ENCODE peak calls at places on chromosomes 5 and 9, in six cellular contexts. One of them, this sample, is unnamed.

GRCh38 chr5:97243352-97243751 is 60.3 kb upstream of the RIOK2 start:
- DNase-seq in right cardiac atrium: no peak
- DNase-seq in GM23248: no peak
- DNase-seq in heart right ventricle: no peak
- DNase-seq in mesendoderm: peak
- DNase-seq in HCT116: no peak
- DNase-seq in this sample: no peak

GRCh38 chr5:131953969-131954368 is 8.5 kb upstream of the MEIKIN start:
- DNase-seq in GM23248: no peak
- DNase-seq in HCT116: no peak
- DNase-seq in heart right ventricle: no peak
- DNase-seq in mesendoderm: no peak
- DNase-seq in right cardiac atrium: no peak
- DNase-seq in this sample: no peak

GRCh38 chr9:109781541-109782197 is 1.7 kb downstream of the PALM2AKAP2 start:
- DNase-seq in right cardiac atrium: peak
- DNase-seq in heart right ventricle: peak
- DNase-seq in HCT116: no peak
- DNase-seq in GM23248: peak
- DNase-seq in mesendoderm: no peak
- DNase-seq in this sample: no peak

GRCh38 chr5:36878421-36879088 is 2.0 kb downstream of the NIPBL start:
- DNase-seq in HCT116: no peak
- DNase-seq in GM23248: peak
- DNase-seq in heart right ventricle: peak
- DNase-seq in right cardiac atrium: no peak
- DNase-seq in mesendoderm: peak
- DNase-seq in this sample: no peak

GRCh38 chr9:96524764-96525163 is 74.8 kb downstream of the HABP4 start:
- DNase-seq in mesendoderm: no peak
- DNase-seq in HCT116: no peak
- DNase-seq in GM23248: no peak
- DNase-seq in right cardiac atrium: no peak
- DNase-seq in heart right ventricle: no peak
- DNase-seq in this sample: no peak

GRCh38 chr9:131517761-131518190 is 13.3 kb downstream of the UCK1 start:
- DNase-seq in GM23248: no peak
- DNase-seq in right cardiac atrium: peak
- DNase-seq in HCT116: no peak
- DNase-seq in heart right ventricle: peak
- DNase-seq in mesendoderm: no peak
- DNase-seq in this sample: no peak

GRCh38 chr9:75935606-75936005 is 45.1 kb downstream of the PCSK5 start:
- DNase-seq in mesendoderm: no peak
- DNase-seq in heart right ventricle: no peak
- DNase-seq in GM23248: no peak
- DNase-seq in right cardiac atrium: no peak
- DNase-seq in HCT116: no peak
- DNase-seq in this sample: no peak

GRCh38 chr5:51389582-51390463 is 6.6 kb downstream of the ISL1 start:
- DNase-seq in mesendoderm: peak
- DNase-seq in heart right ventricle: no peak
- DNase-seq in right cardiac atrium: no peak
- DNase-seq in HCT116: no peak
- DNase-seq in GM23248: peak
- DNase-seq in this sample: no peak

GRCh38 chr9:27514551-27514950 is 9.5 kb upstream of the IFNK start:
- DNase-seq in mesendoderm: no peak
- DNase-seq in GM23248: no peak
- DNase-seq in HCT116: no peak
- DNase-seq in right cardiac atrium: no peak
- DNase-seq in heart right ventricle: peak
- DNase-seq in this sample: no peak

GRCh38 chr9:81874228-81874627 is 54.0 kb upstream of the SPATA31D4 start:
- DNase-seq in heart right ventricle: no peak
- DNase-seq in HCT116: no peak
- DNase-seq in GM23248: no peak
- DNase-seq in mesendoderm: no peak
- DNase-seq in right cardiac atrium: no peak
- DNase-seq in this sample: no peak

GRCh38 chr5:73299017-73299630 is 126.1 kb downstream of the TMEM174 start:
- DNase-seq in mesendoderm: peak
- DNase-seq in right cardiac atrium: no peak
- DNase-seq in HCT116: no peak
- DNase-seq in GM23248: peak
- DNase-seq in heart right ventricle: no peak
- DNase-seq in this sample: no peak

GRCh38 chr5:176371621-176372539 is 6.6 kb downstream of the ARL10 start:
- DNase-seq in right cardiac atrium: no peak
- DNase-seq in mesendoderm: no peak
- DNase-seq in HCT116: no peak
- DNase-seq in heart right ventricle: no peak
- DNase-seq in GM23248: no peak
- DNase-seq in this sample: no peak

GRCh38 chr9:135240871-135241311 is 153.4 kb downstream of the OLFM1 start:
- DNase-seq in HCT116: no peak
- DNase-seq in right cardiac atrium: peak
- DNase-seq in mesendoderm: no peak
- DNase-seq in GM23248: no peak
- DNase-seq in heart right ventricle: no peak
- DNase-seq in this sample: no peak

GRCh38 chr9:116278326-116278725 is 124.7 kb downstream of the PAPPA start:
- DNase-seq in mesendoderm: no peak
- DNase-seq in right cardiac atrium: no peak
- DNase-seq in heart right ventricle: no peak
- DNase-seq in GM23248: peak
- DNase-seq in HCT116: no peak
- DNase-seq in this sample: no peak

GRCh38 chr9:19998153-19998552 is 209.3 kb upstream of the SLC24A2 start:
- DNase-seq in right cardiac atrium: no peak
- DNase-seq in HCT116: peak
- DNase-seq in GM23248: peak
- DNase-seq in mesendoderm: peak
- DNase-seq in heart right ventricle: no peak
- DNase-seq in this sample: no peak

GRCh38 chr9:19720374-19720773 is 68.5 kb downstream of the SLC24A2 start:
- DNase-seq in heart right ventricle: peak
- DNase-seq in HCT116: no peak
- DNase-seq in right cardiac atrium: no peak
- DNase-seq in mesendoderm: peak
- DNase-seq in GM23248: peak
- DNase-seq in this sample: no peak

GRCh38 chr9:89361031-89361430 is 42.7 kb downstream of the SECISBP2 start:
- DNase-seq in mesendoderm: no peak
- DNase-seq in right cardiac atrium: no peak
- DNase-seq in heart right ventricle: no peak
- DNase-seq in GM23248: no peak
- DNase-seq in HCT116: no peak
- DNase-seq in this sample: no peak

GRCh38 chr5:66796306-66797292 is 200.4 kb downstream of the MAST4 start:
- DNase-seq in GM23248: peak
- DNase-seq in heart right ventricle: no peak
- DNase-seq in right cardiac atrium: no peak
- DNase-seq in HCT116: no peak
- DNase-seq in mesendoderm: peak
- DNase-seq in this sample: no peak
- H3K27ac ChIP-seq in GM23248: no peak
- H3K27ac ChIP-seq in heart right ventricle: no peak
- H3K27ac ChIP-seq in right cardiac atrium: no peak
- H3K27ac ChIP-seq in HCT116: no peak
- H3K27ac ChIP-seq in mesendoderm: no peak
- H3K27ac ChIP-seq in this sample: no peak

DNA sequence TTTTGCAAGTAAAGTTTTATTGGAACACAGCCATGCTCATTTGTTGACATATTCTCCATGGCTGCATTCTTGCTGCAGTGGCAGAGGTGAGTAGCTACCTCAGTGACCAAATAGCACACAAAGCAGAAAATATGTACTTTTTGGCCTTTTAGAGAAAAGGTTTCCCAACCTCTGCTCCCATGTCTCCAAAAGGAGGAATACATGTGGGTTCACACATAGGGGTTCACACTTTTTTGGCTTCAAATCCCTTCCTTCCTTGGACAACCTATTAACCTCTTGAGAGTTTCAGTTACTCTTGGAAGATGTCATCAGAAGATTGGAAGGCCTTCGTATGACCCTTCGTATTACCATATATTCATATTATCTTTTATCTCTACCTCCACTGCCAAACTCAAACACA is 285.1 kb upstream of the TUT7 start:
- DNase-seq in mesendoderm: no peak
- DNase-seq in HCT116: no peak
- DNase-seq in heart right ventricle: no peak
- DNase-seq in right cardiac atrium: no peak
- DNase-seq in GM23248: no peak
- DNase-seq in this sample: no peak
- H3K27ac ChIP-seq in mesendoderm: no peak
- H3K27ac ChIP-seq in HCT116: no peak
- H3K27ac ChIP-seq in heart right ventricle: no peak
- H3K27ac ChIP-seq in right cardiac atrium: no peak
- H3K27ac ChIP-seq in GM23248: no peak
- H3K27ac ChIP-seq in this sample: no peak

GRCh38 chr9:112446518-112446917 is 40.1 kb upstream of the KIAA1958 start:
- DNase-seq in HCT116: no peak
- DNase-seq in heart right ventricle: no peak
- DNase-seq in right cardiac atrium: no peak
- DNase-seq in GM23248: no peak
- DNase-seq in mesendoderm: peak
- DNase-seq in this sample: no peak

GRCh38 chr9:112445196-112445595 is 41.4 kb upstream of the KIAA1958 start:
- DNase-seq in right cardiac atrium: no peak
- DNase-seq in GM23248: no peak
- DNase-seq in mesendoderm: no peak
- DNase-seq in heart right ventricle: no peak
- DNase-seq in HCT116: no peak
- DNase-seq in this sample: no peak

GRCh38 chr9:112447283-112447761 is 39.3 kb upstream of the KIAA1958 start:
- DNase-seq in GM23248: peak
- DNase-seq in mesendoderm: no peak
- DNase-seq in heart right ventricle: no peak
- DNase-seq in right cardiac atrium: no peak
- DNase-seq in HCT116: no peak
- DNase-seq in this sample: no peak

GRCh38 chr9:112443636-112444035 is 43.0 kb upstream of the KIAA1958 start:
- DNase-seq in GM23248: no peak
- DNase-seq in HCT116: no peak
- DNase-seq in mesendoderm: no peak
- DNase-seq in right cardiac atrium: no peak
- DNase-seq in heart right ventricle: no peak
- DNase-seq in this sample: no peak

DNA sequence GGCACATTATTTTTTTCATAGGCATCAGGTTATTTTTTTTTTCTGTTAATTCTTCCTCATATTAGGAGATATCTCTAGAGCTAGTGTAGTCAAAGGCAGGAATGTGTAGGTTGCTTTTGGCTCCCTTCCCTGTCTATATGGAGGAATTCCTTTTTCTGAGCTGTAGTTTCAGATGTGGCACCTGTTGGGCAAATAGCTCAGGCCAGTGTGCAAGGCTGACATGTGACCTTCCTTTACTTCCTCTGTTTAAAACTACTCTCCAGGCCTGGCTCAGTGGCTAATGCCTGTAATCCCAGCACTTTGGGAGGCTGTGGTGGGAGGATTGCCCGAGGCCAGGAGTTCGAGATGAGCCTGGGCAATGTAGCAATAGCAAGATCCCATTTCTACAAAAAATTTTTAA is 40.5 kb upstream of the KIAA1958 start:
- DNase-seq in HCT116: no peak
- DNase-seq in mesendoderm: no peak
- DNase-seq in GM23248: no peak
- DNase-seq in right cardiac atrium: no peak
- DNase-seq in heart right ventricle: no peak
- DNase-seq in this sample: no peak
- H3K27ac ChIP-seq in HCT116: no peak
- H3K27ac ChIP-seq in mesendoderm: no peak
- H3K27ac ChIP-seq in GM23248: no peak
- H3K27ac ChIP-seq in right cardiac atrium: no peak
- H3K27ac ChIP-seq in heart right ventricle: no peak
- H3K27ac ChIP-seq in this sample: no peak

DNA sequence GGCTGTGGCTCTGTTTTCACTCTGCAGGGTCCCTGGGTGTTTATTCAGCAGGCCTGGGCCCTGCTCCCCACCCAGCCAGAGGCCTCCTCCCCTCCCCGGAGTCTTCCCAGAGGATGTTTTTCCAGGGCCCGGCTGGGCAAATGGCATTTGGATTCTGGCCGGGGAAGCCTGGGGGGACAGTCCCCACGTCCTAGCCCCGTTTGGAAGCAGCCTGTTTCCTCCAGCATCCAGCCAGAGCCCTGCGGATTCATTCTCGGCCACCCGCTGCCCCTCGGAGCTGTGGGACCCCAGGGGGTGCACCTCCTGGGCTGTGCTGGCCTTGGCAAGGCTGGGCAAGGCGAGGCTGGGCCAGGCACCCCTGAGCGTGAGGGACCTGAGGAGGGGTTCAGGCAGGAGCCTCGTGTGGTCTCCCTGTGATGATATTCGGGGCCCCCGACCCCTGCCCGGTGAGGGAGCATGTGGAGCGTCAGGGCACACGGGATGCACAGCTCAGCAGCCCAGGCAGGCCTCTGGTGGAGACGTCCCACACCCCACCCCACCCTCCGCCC is 48.8 kb upstream of the EGFL7 start:
- DNase-seq in GM23248: no peak
- DNase-seq in mesendoderm: no peak
- DNase-seq in heart right ventricle: no peak
- DNase-seq in HCT116: no peak
- DNase-seq in right cardiac atrium: no peak
- DNase-seq in this sample: no peak
- H3K27ac ChIP-seq in GM23248: no peak
- H3K27ac ChIP-seq in mesendoderm: no peak
- H3K27ac ChIP-seq in heart right ventricle: peak
- H3K27ac ChIP-seq in HCT116: no peak
- H3K27ac ChIP-seq in right cardiac atrium: peak
- H3K27ac ChIP-seq in this sample: peak

DNA sequence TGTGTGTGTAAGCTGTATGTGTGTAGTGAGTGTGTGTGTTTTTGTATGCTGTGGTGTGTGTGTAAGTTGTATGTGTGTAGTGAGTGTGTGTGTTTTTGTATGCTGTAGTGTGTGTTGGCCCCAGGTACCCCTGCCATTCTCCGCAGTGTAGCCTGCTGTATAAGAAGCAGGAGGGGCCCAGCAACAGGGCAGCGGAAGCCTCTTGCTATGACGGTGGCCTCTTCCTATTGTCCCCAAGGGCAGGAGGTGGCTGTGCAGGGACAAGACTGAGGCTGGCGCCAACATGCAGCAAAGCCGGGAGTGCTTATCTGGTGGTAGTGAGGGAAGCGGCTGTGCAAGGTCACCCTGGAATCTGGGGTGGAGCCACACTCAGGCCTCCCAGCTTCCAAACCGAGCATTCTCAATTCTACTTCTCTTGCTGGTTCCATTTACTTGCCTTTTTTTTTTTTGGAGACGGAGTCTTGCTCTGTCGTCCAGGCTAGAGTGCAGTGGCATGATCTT is 5.1 kb downstream of the SPAAR start:
- DNase-seq in mesendoderm: peak
- DNase-seq in right cardiac atrium: peak
- DNase-seq in GM23248: peak
- DNase-seq in HCT116: no peak
- DNase-seq in heart right ventricle: peak
- DNase-seq in this sample: no peak
- H3K27ac ChIP-seq in mesendoderm: no peak
- H3K27ac ChIP-seq in right cardiac atrium: peak
- H3K27ac ChIP-seq in GM23248: no peak
- H3K27ac ChIP-seq in HCT116: no peak
- H3K27ac ChIP-seq in heart right ventricle: peak
- H3K27ac ChIP-seq in this sample: no peak